ENCODE peak calls at places on chromosomes 11 and 22, in six cellular contexts. L, B, P, X, Q and Z are unnamed samples.
A peak's percentile ranks its signal among the peaks of the same experiment; 100 is the strongest.

GRCh38 chr11:443542-444199 is 1.9 kb upstream of the ANO9 start:
- DNase-seq in L (no peak), B (peak; percentile 41), P (peak; percentile 45), X (peak; percentile 57), Q (no peak), Z (no peak)

GRCh38 chr22:43272869-43273318 is 70.3 kb downstream of the SCUBE1 start:
- DNase-seq in L (no peak), B (no peak), P (no peak), X (no peak), Q (no peak), Z (no peak)

GRCh38 chr11:3201112-3201581 is 17.5 kb downstream of the MRGPRG start:
- DNase-seq in L (no peak), B (no peak), P (no peak), X (no peak), Q (no peak), Z (no peak)

GRCh38 chr11:96139692-96140091 is 203.3 kb downstream of the MAML2 start:
- DNase-seq in L (no peak), B (no peak), P (no peak), X (no peak), Q (no peak), Z (no peak)

GRCh38 chr11:26201411-26201810 is 130.5 kb upstream of the ANO3 start:
- DNase-seq in L (no peak), B (peak; percentile 39), P (no peak), X (peak; percentile 3), Q (no peak), Z (no peak)

GRCh38 chr11:103584021-103584420 is 452.4 kb upstream of the DDI1 start:
- DNase-seq in L (no peak), B (no peak), P (no peak), X (no peak), Q (no peak), Z (no peak)

GRCh38 chr11:120717623-120718022 is 206.1 kb downstream of the GRIK4 start:
- DNase-seq in L (no peak), B (no peak), P (no peak), X (no peak), Q (no peak), Z (no peak)

GRCh38 chr11:64044730-64045386 is 9.1 kb downstream of the FLRT1 start:
- DNase-seq in L (no peak), B (no peak), P (no peak), X (no peak), Q (no peak), Z (no peak)

GRCh38 chr11:45146072-45147016 is at the start of gene PRDM11:
- DNase-seq in L (peak; percentile 40), B (peak; percentile 82), P (peak; percentile 64), X (peak; percentile 68), Q (peak; percentile 62), Z (peak; percentile 58)

GRCh38 chr22:19723165-19723989 is at the start of gene GP1BB:
- DNase-seq in L (no peak), B (no peak), P (no peak), X (peak; percentile 45), Q (peak; percentile 36), Z (no peak)

GRCh38 chr11:65419773-65420481 is 2.7 kb upstream of the NEAT1 start:
- DNase-seq in L (peak; percentile 69), B (peak; percentile 96), P (peak; percentile 90), X (peak; percentile 94), Q (peak; percentile 72), Z (peak; percentile 80)

GRCh38 chr11:60263434-60263833 is 17.0 kb upstream of the MS4A4A start:
- DNase-seq in L (no peak), B (no peak), P (no peak), X (no peak), Q (no peak), Z (no peak)